ENCODE peak calls at places on chromosomes 2 and 18, in six cellular contexts. F is left lung, J is ovary, X is spleen, T is NT2/D1, W is thyroid gland. Q is an unnamed sample.

GRCh38 chr2:221476195-221476594 is 95.9 kb downstream of the EPHA4 start:
- DNase-seq in J (no peak), W (no peak), X (no peak), F (no peak), T (no peak), Q (no peak)

GRCh38 chr2:53739057-53739456 is 28.5 kb upstream of the CHAC2 start:
- DNase-seq in W (no peak), X (no peak), T (no peak), F (no peak), J (no peak), Q (no peak)

GRCh38 chr2:235515364-235515742 is 21.5 kb downstream of the AGAP1 start:
- DNase-seq in X (peak; percentile 11), J (no peak), W (no peak), T (no peak), F (no peak), Q (no peak)

GRCh38 chr2:14301331-14301730 is 331.2 kb upstream of the LRATD1 start:
- DNase-seq in W (no peak), T (peak; percentile 27), J (no peak), F (no peak), X (no peak), Q (no peak)

GRCh38 chr18:34773961-34774754 is 64.1 kb downstream of the DTNA start:
- DNase-seq in J (peak; percentile 41), T (no peak), X (no peak), F (no peak), W (peak; percentile 95), Q (peak; percentile 59)

GRCh38 chr2:20352230-20353216 is 1.9 kb upstream of the PUM2 start:
- DNase-seq in J (no peak), X (no peak), F (no peak), T (no peak), W (no peak), Q (no peak)

GRCh38 chr18:7728297-7728696 is 161.2 kb downstream of the PTPRM start:
- DNase-seq in X (no peak), F (no peak), J (no peak), T (no peak), W (no peak), Q (no peak)

GRCh38 chr2:160087854-160088745 is 25.7 kb upstream of the PLA2R1 start:
- DNase-seq in T (peak; percentile 23), W (no peak), J (no peak), F (no peak), X (no peak), Q (no peak)

GRCh38 chr2:25324905-25325592 is 16.7 kb downstream of the DNMT3A start:
- DNase-seq in F (no peak), W (peak; percentile 45), T (no peak), J (peak; percentile 79), X (no peak), Q (peak; percentile 86)

GRCh38 chr2:189492451-189492850 is 51.2 kb downstream of the WDR75 start:
- DNase-seq in T (no peak), J (no peak), W (no peak), F (no peak), X (no peak), Q (no peak)

GRCh38 chr2:227411990-227412350 is 24.2 kb upstream of the SCYGR1 start:
- DNase-seq in X (no peak), F (no peak), J (no peak), W (no peak), T (no peak), Q (no peak)

GRCh38 chr2:176188218-176188968 is at the start of gene HOXD1:
- DNase-seq in J (peak; percentile 54), W (no peak), F (peak; percentile 84), T (no peak), X (no peak), Q (peak; percentile 49)

GRCh38 chr2:132392211-132392610 is 24.4 kb upstream of the GPR39 start:
- DNase-seq in W (no peak), T (peak; percentile 76), J (no peak), F (no peak), X (no peak), Q (no peak)

GRCh38 chr2:146989726-146990125 is 855.1 kb upstream of the ACVR2A start:
- DNase-seq in F (no peak), J (no peak), W (no peak), T (no peak), X (no peak), Q (no peak)

GRCh38 chr2:176174850-176175728 is 13.4 kb upstream of the HOXD1 start:
- DNase-seq in T (peak; percentile 70), J (peak; percentile 82), F (no peak), X (no peak), W (no peak), Q (peak; percentile 50)

GRCh38 chr18:56651771-56652092 is 573 bp downstream of the WDR7 start:
- DNase-seq in X (no peak), T (no peak), F (no peak), W (no peak), J (no peak), Q (no peak)

GRCh38 chr18:75230210-75231052 is 19.8 kb downstream of the TSHZ1 start:
- DNase-seq in F (no peak), W (no peak), J (no peak), T (no peak), X (no peak), Q (no peak)

GRCh38 chr2:102301867-102302362 is 9.4 kb upstream of the IL1RL1 start:
- DNase-seq in X (no peak), T (peak; percentile 47), W (peak; percentile 23), J (no peak), F (no peak), Q (no peak)

GRCh38 chr2:189522435-189523151 is 58.0 kb downstream of the SLC40A1 start:
- DNase-seq in W (no peak), X (no peak), T (no peak), F (no peak), J (no peak), Q (no peak)

GRCh38 chr2:88263861-88264260 is 93.7 kb downstream of the THNSL2 start:
- DNase-seq in J (no peak), W (no peak), T (no peak), F (no peak), X (no peak), Q (no peak)

GRCh38 chr2:108565778-108566375 is 31.6 kb downstream of the LIMS1 start:
- DNase-seq in T (no peak), J (no peak), F (no peak), X (no peak), W (no peak), Q (no peak)

GRCh38 chr2:109289011-109289410 is 160.0 kb downstream of the SH3RF3 start:
- DNase-seq in T (no peak), X (no peak), W (no peak), J (no peak), F (no peak), Q (no peak)

GRCh38 chr18:1017679-1018078 is 113.0 kb downstream of the ADCYAP1 start:
- DNase-seq in T (no peak), X (no peak), J (no peak), F (no peak), W (no peak), Q (no peak)
- H3K4me1 ChIP-seq in T (peaks cover 6% of the 10 kb centered on the region), X (no peaks in the 10 kb centered on the region), J (peaks cover 2% of the 10 kb centered on the region), F (no peaks in the 10 kb centered on the region), W (peaks cover 25% of the 10 kb centered on the region), Q (no peaks in the 10 kb centered on the region)

GRCh38 chr2:65382323-65382722 is 50.1 kb downstream of the SPRED2 start:
- DNase-seq in X (no peak), T (no peak), J (no peak), W (no peak), F (no peak), Q (no peak)
- H3K4me1 ChIP-seq in X (peaks cover 59% of the 10 kb centered on the region), T (peaks cover 2% of the 10 kb centered on the region), J (peaks cover 16% of the 10 kb centered on the region), W (peaks cover 46% of the 10 kb centered on the region), F (peaks cover 76% of the 10 kb centered on the region), Q (peaks cover 52% of the 10 kb centered on the region)

GRCh38 chr2:151976945-151977353 is 121.9 kb downstream of the CACNB4 start:
- DNase-seq in T (no peak), W (no peak), J (no peak), F (no peak), X (no peak), Q (no peak)

GRCh38 chr2:151973901-151974199 is 125.0 kb downstream of the CACNB4 start:
- DNase-seq in J (no peak), X (no peak), T (no peak), W (peak; percentile 47), F (no peak), Q (no peak)

GRCh38 chr2:151974997-151975396 is 123.8 kb downstream of the CACNB4 start:
- DNase-seq in T (no peak), F (no peak), J (no peak), W (no peak), X (no peak), Q (no peak)

GRCh38 chr2:151977631-151978030 is 121.2 kb downstream of the CACNB4 start:
- DNase-seq in W (no peak), F (no peak), T (no peak), X (no peak), J (no peak), Q (no peak)

DNA sequence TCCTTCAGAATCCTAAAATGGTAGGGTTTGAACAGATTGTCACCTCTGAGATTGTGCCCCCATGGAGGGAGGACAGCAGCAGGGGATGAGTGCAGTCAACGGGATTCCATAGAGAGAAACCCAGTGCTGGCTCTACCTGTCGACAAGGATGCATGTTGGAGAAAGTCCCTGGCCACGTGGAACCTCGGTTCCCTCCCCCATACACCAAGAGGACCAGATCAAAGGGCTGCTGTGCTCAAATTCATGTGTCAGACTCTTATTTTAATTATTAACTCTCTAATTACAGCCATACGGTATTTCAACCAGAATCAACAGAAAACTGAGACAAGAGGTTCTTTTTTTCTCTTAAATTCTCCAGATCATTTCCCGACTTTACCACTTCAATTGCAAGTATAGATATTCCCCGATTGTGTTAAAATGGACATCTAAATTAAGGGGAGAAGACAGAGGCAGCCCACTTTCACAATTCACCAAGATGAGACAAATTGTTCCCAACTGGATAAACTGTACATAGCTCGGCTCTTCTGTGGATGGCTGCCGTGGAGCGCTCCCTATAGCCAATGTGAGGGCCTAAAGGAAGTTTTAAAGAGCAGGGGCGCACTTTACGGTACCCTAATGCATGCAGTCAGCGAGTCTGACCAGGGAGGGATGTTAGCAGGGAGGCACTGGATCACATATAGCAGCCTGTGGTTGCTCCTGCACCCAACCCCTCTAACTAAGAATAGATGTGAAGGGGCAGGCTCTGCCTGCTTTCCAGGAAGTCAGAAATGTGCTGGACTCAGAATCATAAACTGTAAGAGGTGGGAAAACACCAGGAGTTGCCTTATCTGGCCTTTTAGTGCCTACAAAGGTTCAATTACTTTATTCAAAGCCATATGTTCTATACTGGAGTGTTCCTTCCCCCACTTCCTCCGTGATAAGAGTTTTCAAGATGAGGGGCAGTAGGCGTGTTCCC is 123.1 kb downstream of the CACNB4 start:
- DNase-seq in J (no peak), W (no peak), X (no peak), F (no peak), T (no peak), Q (no peak)
- H3K4me1 ChIP-seq in J (no peaks in the 10 kb centered on the region), W (peaks cover 15% of the 10 kb centered on the region), X (no peaks in the 10 kb centered on the region), F (no peaks in the 10 kb centered on the region), T (no peaks in the 10 kb centered on the region), Q (peaks cover 9% of the 10 kb centered on the region)

DNA sequence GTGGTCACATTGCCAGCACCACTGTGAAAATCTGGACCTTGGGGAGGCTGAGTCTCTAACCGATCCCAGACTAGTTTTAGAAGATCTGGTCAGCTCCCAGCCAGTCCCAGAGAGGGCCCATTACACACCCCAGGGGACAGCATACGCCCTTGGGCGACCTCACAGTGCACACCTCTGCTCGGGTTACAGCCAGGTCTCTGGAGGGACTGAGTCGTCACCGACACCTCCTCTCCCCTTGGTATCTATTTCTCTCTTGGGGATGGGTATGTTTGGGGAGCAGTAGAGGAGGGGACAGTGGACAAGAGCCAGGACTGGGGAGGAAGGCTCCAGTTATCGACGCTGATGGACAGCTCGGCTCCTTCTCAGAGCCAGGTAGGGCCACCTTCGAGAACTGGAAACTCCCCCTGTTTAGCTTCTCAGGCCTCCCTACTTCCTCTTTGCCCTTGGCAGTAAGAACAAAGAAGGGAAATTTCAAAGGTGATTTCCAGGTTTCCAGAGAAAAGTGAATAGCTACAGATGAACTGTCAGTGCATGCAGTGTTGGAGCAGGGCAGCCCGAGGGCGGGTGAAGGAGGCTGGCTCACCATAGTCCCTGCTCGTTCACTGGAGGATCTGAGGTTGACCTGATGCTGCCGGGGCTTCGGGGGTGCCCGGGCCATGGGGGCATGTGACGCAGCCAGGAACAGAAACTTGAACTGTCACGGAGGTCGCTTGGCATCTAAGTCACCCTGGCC is 4.4 kb upstream of the SEMA4C start:
- DNase-seq in W (no peak), X (peak; percentile 74), T (no peak), J (no peak), F (peak; percentile 65), Q (no peak)
- H3K4me1 ChIP-seq in W (peaks cover 23% of the 10 kb centered on the region), X (peaks cover 99% of the 10 kb centered on the region), T (peaks cover 43% of the 10 kb centered on the region), J (peaks cover 5% of the 10 kb centered on the region), F (peaks cover 44% of the 10 kb centered on the region), Q (no peaks in the 10 kb centered on the region)